ENCODE peak calls at places on chromosome 10, in six cellular contexts. One of them, this sample, is unnamed.

GRCh38 chr10:44387853-44388251 is 3.0 kb upstream of the CXCL12 start:
- DNase-seq in anterior cingulate cortex: no peak
- DNase-seq in pancreas: no peak
- DNase-seq in activated T-helper 1 cell treated with Interleukin-2 at 50 U/mL for 16 hours: no peak
- DNase-seq in NCI-H2081: no peak
- DNase-seq in MV-4-11: no peak
- DNase-seq in this sample: no peak

GRCh38 chr10:49410365-49411074 is 14.6 kb upstream of the DRGX start:
- DNase-seq in NCI-H2081: no peak
- DNase-seq in MV-4-11: no peak
- DNase-seq in anterior cingulate cortex: no peak
- DNase-seq in pancreas: peak; percentile 85
- DNase-seq in activated T-helper 1 cell treated with Interleukin-2 at 50 U/mL for 16 hours: no peak
- DNase-seq in this sample: no peak

GRCh38 chr10:86402283-86402931 is 35.8 kb upstream of the GRID1 start:
- DNase-seq in pancreas: no peak
- DNase-seq in anterior cingulate cortex: no peak
- DNase-seq in activated T-helper 1 cell treated with Interleukin-2 at 50 U/mL for 16 hours: no peak
- DNase-seq in NCI-H2081: no peak
- DNase-seq in MV-4-11: no peak
- DNase-seq in this sample: no peak

GRCh38 chr10:61643316-61643751 is 19.4 kb upstream of the CABCOCO1 start:
- DNase-seq in NCI-H2081: peak; percentile 76
- DNase-seq in pancreas: no peak
- DNase-seq in activated T-helper 1 cell treated with Interleukin-2 at 50 U/mL for 16 hours: no peak
- DNase-seq in anterior cingulate cortex: no peak
- DNase-seq in MV-4-11: no peak
- DNase-seq in this sample: no peak

GRCh38 chr10:77179015-77179695 is 458.5 kb downstream of the KCNMA1 start:
- DNase-seq in MV-4-11: no peak
- DNase-seq in NCI-H2081: no peak
- DNase-seq in activated T-helper 1 cell treated with Interleukin-2 at 50 U/mL for 16 hours: no peak
- DNase-seq in anterior cingulate cortex: peak; percentile 13
- DNase-seq in pancreas: no peak
- DNase-seq in this sample: no peak

GRCh38 chr10:44981172-44982113 is 2.8 kb upstream of the DEPP1 start:
- DNase-seq in NCI-H2081: no peak
- DNase-seq in activated T-helper 1 cell treated with Interleukin-2 at 50 U/mL for 16 hours: no peak
- DNase-seq in MV-4-11: peak; percentile 54
- DNase-seq in pancreas: peak; percentile 68
- DNase-seq in anterior cingulate cortex: no peak
- DNase-seq in this sample: no peak

GRCh38 chr10:103153302-103153759 is 39.7 kb downstream of the NT5C2 start:
- DNase-seq in NCI-H2081: peak; percentile 35
- DNase-seq in activated T-helper 1 cell treated with Interleukin-2 at 50 U/mL for 16 hours: no peak
- DNase-seq in MV-4-11: no peak
- DNase-seq in anterior cingulate cortex: peak; percentile 21
- DNase-seq in pancreas: no peak
- DNase-seq in this sample: no peak

GRCh38 chr10:12934777-12935176 is 66.7 kb downstream of the CCDC3 start:
- DNase-seq in MV-4-11: peak; percentile 77
- DNase-seq in pancreas: no peak
- DNase-seq in anterior cingulate cortex: no peak
- DNase-seq in NCI-H2081: no peak
- DNase-seq in activated T-helper 1 cell treated with Interleukin-2 at 50 U/mL for 16 hours: no peak
- DNase-seq in this sample: no peak

GRCh38 chr10:11680496-11680895 is 61.7 kb upstream of the ECHDC3 start:
- DNase-seq in activated T-helper 1 cell treated with Interleukin-2 at 50 U/mL for 16 hours: no peak
- DNase-seq in anterior cingulate cortex: no peak
- DNase-seq in NCI-H2081: no peak
- DNase-seq in pancreas: no peak
- DNase-seq in MV-4-11: no peak
- DNase-seq in this sample: no peak

GRCh38 chr10:3874988-3875841 is 90.2 kb upstream of the KLF6 start:
- DNase-seq in MV-4-11: no peak
- DNase-seq in pancreas: no peak
- DNase-seq in anterior cingulate cortex: no peak
- DNase-seq in NCI-H2081: no peak
- DNase-seq in activated T-helper 1 cell treated with Interleukin-2 at 50 U/mL for 16 hours: no peak
- DNase-seq in this sample: peak; percentile 40

GRCh38 chr10:71127773-71128172 is 84.6 kb upstream of the UNC5B start:
- DNase-seq in MV-4-11: no peak
- DNase-seq in NCI-H2081: no peak
- DNase-seq in anterior cingulate cortex: no peak
- DNase-seq in pancreas: no peak
- DNase-seq in activated T-helper 1 cell treated with Interleukin-2 at 50 U/mL for 16 hours: no peak
- DNase-seq in this sample: no peak

GRCh38 chr10:77919713-77920108 is 6.8 kb downstream of the DLG5 start:
- DNase-seq in activated T-helper 1 cell treated with Interleukin-2 at 50 U/mL for 16 hours: no peak
- DNase-seq in anterior cingulate cortex: no peak
- DNase-seq in NCI-H2081: no peak
- DNase-seq in pancreas: no peak
- DNase-seq in MV-4-11: no peak
- DNase-seq in this sample: no peak

GRCh38 chr10:14478639-14479038 is 147.9 kb upstream of the FRMD4A start:
- DNase-seq in activated T-helper 1 cell treated with Interleukin-2 at 50 U/mL for 16 hours: no peak
- DNase-seq in NCI-H2081: peak; percentile 54
- DNase-seq in pancreas: peak; percentile 83
- DNase-seq in anterior cingulate cortex: peak; percentile 73
- DNase-seq in MV-4-11: peak; percentile 15
- DNase-seq in this sample: no peak

GRCh38 chr10:22727112-22727511 is 12.7 kb upstream of the PIP4K2A start:
- DNase-seq in NCI-H2081: no peak
- DNase-seq in anterior cingulate cortex: no peak
- DNase-seq in activated T-helper 1 cell treated with Interleukin-2 at 50 U/mL for 16 hours: no peak
- DNase-seq in MV-4-11: no peak
- DNase-seq in pancreas: no peak
- DNase-seq in this sample: no peak

GRCh38 chr10:47370878-47371277 is 13.2 kb downstream of the ZNF488 start:
- DNase-seq in activated T-helper 1 cell treated with Interleukin-2 at 50 U/mL for 16 hours: no peak
- DNase-seq in anterior cingulate cortex: no peak
- DNase-seq in MV-4-11: no peak
- DNase-seq in NCI-H2081: no peak
- DNase-seq in pancreas: no peak
- DNase-seq in this sample: no peak

GRCh38 chr10:26574783-26575182 is 122.7 kb upstream of the PDSS1 start:
- DNase-seq in activated T-helper 1 cell treated with Interleukin-2 at 50 U/mL for 16 hours: no peak
- DNase-seq in NCI-H2081: no peak
- DNase-seq in MV-4-11: peak; percentile 94
- DNase-seq in anterior cingulate cortex: no peak
- DNase-seq in pancreas: no peak
- DNase-seq in this sample: no peak

GRCh38 chr10:48625013-48625412 is 20.1 kb upstream of the ARHGAP22 start:
- DNase-seq in NCI-H2081: no peak
- DNase-seq in activated T-helper 1 cell treated with Interleukin-2 at 50 U/mL for 16 hours: no peak
- DNase-seq in anterior cingulate cortex: no peak
- DNase-seq in MV-4-11: peak; percentile 10
- DNase-seq in pancreas: no peak
- DNase-seq in this sample: no peak

GRCh38 chr10:114647545-114648138 is 10.4 kb downstream of the ABLIM1 start:
- DNase-seq in anterior cingulate cortex: no peak
- DNase-seq in NCI-H2081: no peak
- DNase-seq in MV-4-11: no peak
- DNase-seq in pancreas: no peak
- DNase-seq in activated T-helper 1 cell treated with Interleukin-2 at 50 U/mL for 16 hours: no peak
- DNase-seq in this sample: no peak

GRCh38 chr10:124325658-124325965 is 93.1 kb downstream of the OAT start:
- DNase-seq in NCI-H2081: no peak
- DNase-seq in pancreas: no peak
- DNase-seq in MV-4-11: no peak
- DNase-seq in anterior cingulate cortex: no peak
- DNase-seq in activated T-helper 1 cell treated with Interleukin-2 at 50 U/mL for 16 hours: no peak
- DNase-seq in this sample: no peak

GRCh38 chr10:20492447-20492846 is 404.7 kb downstream of the NEBL start:
- DNase-seq in anterior cingulate cortex: no peak
- DNase-seq in NCI-H2081: no peak
- DNase-seq in pancreas: no peak
- DNase-seq in MV-4-11: peak; percentile 65
- DNase-seq in activated T-helper 1 cell treated with Interleukin-2 at 50 U/mL for 16 hours: no peak
- DNase-seq in this sample: no peak

GRCh38 chr10:78149193-78149592 is 115.5 kb downstream of the RPS24 start:
- DNase-seq in activated T-helper 1 cell treated with Interleukin-2 at 50 U/mL for 16 hours: no peak
- DNase-seq in MV-4-11: no peak
- DNase-seq in pancreas: no peak
- DNase-seq in anterior cingulate cortex: no peak
- DNase-seq in NCI-H2081: no peak
- DNase-seq in this sample: no peak

GRCh38 chr10:91684841-91685240 is 52.0 kb upstream of the PPP1R3C start:
- DNase-seq in NCI-H2081: no peak
- DNase-seq in MV-4-11: no peak
- DNase-seq in pancreas: no peak
- DNase-seq in activated T-helper 1 cell treated with Interleukin-2 at 50 U/mL for 16 hours: no peak
- DNase-seq in anterior cingulate cortex: no peak
- DNase-seq in this sample: no peak

GRCh38 chr10:86073199-86073977 is 293.2 kb downstream of the GRID1 start:
- DNase-seq in NCI-H2081: no peak
- DNase-seq in anterior cingulate cortex: no peak
- DNase-seq in MV-4-11: no peak
- DNase-seq in activated T-helper 1 cell treated with Interleukin-2 at 50 U/mL for 16 hours: no peak
- DNase-seq in pancreas: no peak
- DNase-seq in this sample: no peak

GRCh38 chr10:131773321-131773988 is 127.4 kb upstream of the PPP2R2D start:
- DNase-seq in NCI-H2081: no peak
- DNase-seq in activated T-helper 1 cell treated with Interleukin-2 at 50 U/mL for 16 hours: no peak
- DNase-seq in MV-4-11: no peak
- DNase-seq in pancreas: no peak
- DNase-seq in anterior cingulate cortex: no peak
- DNase-seq in this sample: no peak

GRCh38 chr10:73874267-73875138 is at the start of gene CAMK2G:
- DNase-seq in anterior cingulate cortex: peak; percentile 56
- DNase-seq in NCI-H2081: peak; percentile 60
- DNase-seq in activated T-helper 1 cell treated with Interleukin-2 at 50 U/mL for 16 hours: peak; percentile 73
- DNase-seq in MV-4-11: peak; percentile 69
- DNase-seq in pancreas: peak; percentile 90
- DNase-seq in this sample: peak; percentile 75

GRCh38 chr10:48444266-48444665 is 137.8 kb downstream of the MAPK8 start:
- DNase-seq in pancreas: no peak
- DNase-seq in anterior cingulate cortex: no peak
- DNase-seq in activated T-helper 1 cell treated with Interleukin-2 at 50 U/mL for 16 hours: no peak
- DNase-seq in MV-4-11: peak; percentile 49
- DNase-seq in NCI-H2081: peak; percentile 38
- DNase-seq in this sample: no peak

GRCh38 chr10:62647375-62648092 is 157.0 kb upstream of the ADO start:
- DNase-seq in MV-4-11: peak; percentile 26
- DNase-seq in NCI-H2081: no peak
- DNase-seq in pancreas: no peak
- DNase-seq in anterior cingulate cortex: no peak
- DNase-seq in activated T-helper 1 cell treated with Interleukin-2 at 50 U/mL for 16 hours: no peak
- DNase-seq in this sample: no peak

GRCh38 chr10:1320739-1321331 is 264.6 kb downstream of the WDR37 start:
- DNase-seq in pancreas: no peak
- DNase-seq in anterior cingulate cortex: no peak
- DNase-seq in activated T-helper 1 cell treated with Interleukin-2 at 50 U/mL for 16 hours: no peak
- DNase-seq in MV-4-11: no peak
- DNase-seq in NCI-H2081: no peak
- DNase-seq in this sample: no peak

GRCh38 chr10:92699518-92700272 is 9.9 kb downstream of the HHEX start:
- DNase-seq in anterior cingulate cortex: no peak
- DNase-seq in NCI-H2081: no peak
- DNase-seq in MV-4-11: peak; percentile 11
- DNase-seq in pancreas: no peak
- DNase-seq in activated T-helper 1 cell treated with Interleukin-2 at 50 U/mL for 16 hours: no peak
- DNase-seq in this sample: no peak

GRCh38 chr10:128268015-128268722 is 141.9 kb upstream of the MKI67 start:
- DNase-seq in anterior cingulate cortex: peak; percentile 16
- DNase-seq in pancreas: no peak
- DNase-seq in MV-4-11: peak; percentile 25
- DNase-seq in activated T-helper 1 cell treated with Interleukin-2 at 50 U/mL for 16 hours: no peak
- DNase-seq in NCI-H2081: no peak
- DNase-seq in this sample: no peak

GRCh38 chr10:77104459-77104980 is 533.1 kb downstream of the KCNMA1 start:
- DNase-seq in pancreas: no peak
- DNase-seq in activated T-helper 1 cell treated with Interleukin-2 at 50 U/mL for 16 hours: no peak
- DNase-seq in MV-4-11: no peak
- DNase-seq in NCI-H2081: no peak
- DNase-seq in anterior cingulate cortex: no peak
- DNase-seq in this sample: no peak

GRCh38 chr10:5952731-5953385 is 24.5 kb downstream of the IL15RA start:
- DNase-seq in NCI-H2081: peak; percentile 5
- DNase-seq in anterior cingulate cortex: no peak
- DNase-seq in activated T-helper 1 cell treated with Interleukin-2 at 50 U/mL for 16 hours: no peak
- DNase-seq in pancreas: no peak
- DNase-seq in MV-4-11: no peak
- DNase-seq in this sample: no peak

GRCh38 chr10:49632406-49633317 is 18.8 kb downstream of the CHAT start:
- DNase-seq in MV-4-11: no peak
- DNase-seq in activated T-helper 1 cell treated with Interleukin-2 at 50 U/mL for 16 hours: no peak
- DNase-seq in pancreas: no peak
- DNase-seq in anterior cingulate cortex: no peak
- DNase-seq in NCI-H2081: no peak
- DNase-seq in this sample: no peak

GRCh38 chr10:87656431-87657072 is 3.1 kb upstream of the PAPSS2 start:
- DNase-seq in NCI-H2081: peak; percentile 24
- DNase-seq in activated T-helper 1 cell treated with Interleukin-2 at 50 U/mL for 16 hours: no peak
- DNase-seq in MV-4-11: peak; percentile 14
- DNase-seq in anterior cingulate cortex: no peak
- DNase-seq in pancreas: no peak
- DNase-seq in this sample: no peak

GRCh38 chr10:117790177-117790576 is 247.6 kb downstream of the EMX2 start:
- DNase-seq in anterior cingulate cortex: no peak
- DNase-seq in NCI-H2081: no peak
- DNase-seq in MV-4-11: no peak
- DNase-seq in pancreas: no peak
- DNase-seq in activated T-helper 1 cell treated with Interleukin-2 at 50 U/mL for 16 hours: no peak
- DNase-seq in this sample: no peak

GRCh38 chr10:53314856-53315255 is 542.3 kb upstream of the MBL2 start:
- DNase-seq in anterior cingulate cortex: no peak
- DNase-seq in activated T-helper 1 cell treated with Interleukin-2 at 50 U/mL for 16 hours: no peak
- DNase-seq in NCI-H2081: no peak
- DNase-seq in MV-4-11: no peak
- DNase-seq in pancreas: no peak
- DNase-seq in this sample: no peak

GRCh38 chr10:12512292-12513002 is 163.1 kb downstream of the CAMK1D start:
- DNase-seq in activated T-helper 1 cell treated with Interleukin-2 at 50 U/mL for 16 hours: no peak
- DNase-seq in NCI-H2081: peak; percentile 96
- DNase-seq in anterior cingulate cortex: no peak
- DNase-seq in pancreas: no peak
- DNase-seq in MV-4-11: no peak
- DNase-seq in this sample: no peak

GRCh38 chr10:89744021-89744420 is 42.6 kb downstream of the KIF20B start:
- DNase-seq in anterior cingulate cortex: no peak
- DNase-seq in NCI-H2081: no peak
- DNase-seq in activated T-helper 1 cell treated with Interleukin-2 at 50 U/mL for 16 hours: no peak
- DNase-seq in MV-4-11: peak; percentile 14
- DNase-seq in pancreas: no peak
- DNase-seq in this sample: no peak

This sample was measured in T-helper 22 cell.